ENCODE peak calls at places on chromosomes 7 and 10, in seven cellular contexts. G is endothelial cell; X is activated CD8-positive, alpha-beta T cell treated with anti-CD3 and anti-CD28 coated beads for 36 hours; U is stimulated activated CD8-positive, alpha-beta memory T cell treated with anti-CD3 and anti-CD28 coated beads, Interleukin-4, amount 100 ng/mL, for 24 hours; K is activated CD8-positive, alpha-beta memory T cell treated with anti-CD3 and anti-CD28 coated beads, Interleukin-2, amount 50 U/mL, for 48 hours; M is GM03348; C is stimulated activated naive CD4-positive, alpha-beta T cell. J is an unnamed sample.

GRCh38 chr7:74121401-74122249 is 38.0 kb downstream of the LIMK1 start:
- DNase-seq in G (no peak), X (no peak), U (no peak), K (no peak), M (no peak), C (no peak), J (no peak)

GRCh38 chr7:54969190-54969967 is 49.4 kb upstream of the EGFR start:
- DNase-seq in G (no peak), X (no peak), U (no peak), K (no peak), M (no peak), C (no peak), J (no peak)

GRCh38 chr10:17453377-17454091 is 861 bp downstream of the ST8SIA6 start:
- DNase-seq in G (peak; percentile 42), X (peak; percentile 42), U (no peak), K (peak; percentile 64), M (peak; percentile 35), C (peak; percentile 29), J (no peak)

GRCh38 chr7:129786825-129787563 is 165.8 kb downstream of the UBE2H start:
- DNase-seq in G (no peak), X (no peak), U (no peak), K (no peak), M (no peak), C (no peak), J (no peak)

GRCh38 chr10:93821051-93821772 is 63.5 kb downstream of the LGI1 start:
- DNase-seq in G (no peak), X (no peak), U (no peak), K (no peak), M (peak; percentile 50), C (no peak), J (no peak)

GRCh38 chr7:74572301-74573090 is 85.0 kb upstream of the GTF2I start:
- DNase-seq in G (no peak), X (no peak), U (no peak), K (no peak), M (no peak), C (no peak), J (no peak)

GRCh38 chr7:141333459-141333858 is 217.8 kb upstream of the AGK start:
- DNase-seq in G (peak; percentile 51), X (no peak), U (no peak), K (no peak), M (no peak), C (no peak), J (peak; percentile 60)

GRCh38 chr7:155802906-155803417 is 9.3 kb downstream of the SHH start:
- DNase-seq in G (no peak), X (no peak), U (no peak), K (no peak), M (no peak), C (no peak), J (no peak)

GRCh38 chr7:17134786-17135185 is 163.7 kb upstream of the AHR start:
- DNase-seq in G (no peak), X (peak; percentile 31), U (no peak), K (no peak), M (no peak), C (no peak), J (no peak)

GRCh38 chr7:150997075-150997511 is 6.3 kb downstream of the NOS3 start:
- DNase-seq in G (no peak), X (no peak), U (no peak), K (no peak), M (no peak), C (no peak), J (no peak)

GRCh38 chr7:28700084-28700483 is 258.0 kb downstream of the TRIL start:
- DNase-seq in G (no peak), X (no peak), U (no peak), K (no peak), M (no peak), C (no peak), J (no peak)

GRCh38 chr7:80942261-80943041 is 23.6 kb upstream of the SEMA3C start:
- DNase-seq in G (no peak), X (no peak), U (no peak), K (no peak), M (peak; percentile 89), C (no peak), J (no peak)

GRCh38 chr7:139588632-139589031 is 65.1 kb downstream of the CLEC2L start:
- DNase-seq in G (no peak), X (no peak), U (no peak), K (peak; percentile 28), M (peak; percentile 55), C (no peak), J (no peak)

GRCh38 chr10:115606081-115606480 is 512.9 kb downstream of the ATRNL1 start:
- DNase-seq in G (no peak), X (no peak), U (no peak), K (no peak), M (no peak), C (no peak), J (no peak)

GRCh38 chr7:43692582-43693373 is 36.5 kb downstream of the COA1 start:
- DNase-seq in G (no peak), X (no peak), U (no peak), K (no peak), M (no peak), C (no peak), J (no peak)

GRCh38 chr10:50279489-50279888 is 28.2 kb upstream of the ASAH2 start:
- DNase-seq in G (no peak), X (no peak), U (no peak), K (no peak), M (no peak), C (no peak), J (no peak)

GRCh38 chr7:34275629-34276028 is 370.3 kb downstream of the BMPER start:
- DNase-seq in G (no peak), X (no peak), U (no peak), K (no peak), M (no peak), C (no peak), J (no peak)

GRCh38 chr7:63925626-63926460 is 72.8 kb upstream of the ZNF722 start:
- DNase-seq in G (no peak), X (peak; percentile 87), U (peak; percentile 83), K (peak; percentile 89), M (no peak), C (peak; percentile 85), J (no peak)

GRCh38 chr10:79022565-79023488 is 45.9 kb upstream of the ZMIZ1 start:
- DNase-seq in G (no peak), X (no peak), U (no peak), K (no peak), M (no peak), C (no peak), J (peak; percentile 29)

GRCh38 chr7:26937956-26938623 is 73.7 kb upstream of the SKAP2 start:
- DNase-seq in G (no peak), X (no peak), U (no peak), K (no peak), M (peak; percentile 27), C (no peak), J (no peak)

GRCh38 chr7:80609732-80610131 is 28.7 kb upstream of the CD36 start:
- DNase-seq in G (no peak), X (no peak), U (no peak), K (no peak), M (no peak), C (no peak), J (no peak)

GRCh38 chr10:7810443-7810842 is 7.9 kb upstream of the TAF3 start:
- DNase-seq in G (no peak), X (no peak), U (no peak), K (no peak), M (no peak), C (no peak), J (no peak)

GRCh38 chr7:144477348-144477747 is 73.9 kb upstream of the NOBOX start:
- DNase-seq in G (no peak), X (no peak), U (no peak), K (no peak), M (no peak), C (no peak), J (no peak)